ENCODE peak calls at places on chromosomes 13 and 19, in nine cellular contexts. A, J, M, Z, W, R, O, V and L are unnamed samples.

GRCh38 chr19:33022472-33023116 is 42.1 kb downstream of the RHPN2 start:
- DNase-seq in W (no peak), M (no peak), A (no peak), O (no peak), R (peak), J (no peak), V (no peak), Z (no peak), L (no peak)

GRCh38 chr13:111521691-111522229 is 201.3 kb downstream of the TEX29 start:
- DNase-seq in V (no peak), A (no peak), O (no peak), R (no peak), J (no peak), M (no peak), Z (no peak), W (no peak), L (no peak)

GRCh38 chr13:44271915-44272341 is 101.7 kb upstream of the SERP2 start:
- DNase-seq in Z (peak), V (no peak), A (no peak), J (no peak), R (peak), W (no peak), O (no peak), M (no peak), L (no peak)

GRCh38 chr13:42487221-42487620 is 86.7 kb upstream of the TNFSF11 start:
- DNase-seq in R (no peak), M (no peak), V (no peak), Z (no peak), W (no peak), J (no peak), O (peak), A (no peak), L (no peak)

GRCh38 chr13:38766799-38767198 is 79.9 kb downstream of the FREM2 start:
- DNase-seq in J (peak), O (no peak), R (no peak), A (no peak), Z (no peak), V (no peak), W (no peak), M (no peak), L (no peak)

GRCh38 chr13:93788456-93788855 is 561.8 kb downstream of the GPC6 start:
- DNase-seq in Z (no peak), A (no peak), R (no peak), M (no peak), O (no peak), V (no peak), W (no peak), J (no peak), L (no peak)

GRCh38 chr19:6725513-6726231 is 5.2 kb upstream of the C3 start:
- DNase-seq in O (no peak), A (no peak), M (peak), V (no peak), W (no peak), R (no peak), J (no peak), Z (no peak), L (no peak)

GRCh38 chr13:74562381-74562780 is 428.2 kb upstream of the KLF12 start:
- DNase-seq in Z (no peak), R (no peak), O (peak), V (no peak), J (peak), M (no peak), A (no peak), W (no peak), L (no peak)

GRCh38 chr19:5621311-5621944 is 1.1 kb downstream of the SAFB2 start:
- DNase-seq in Z (peak), V (no peak), M (no peak), R (no peak), A (no peak), J (no peak), O (no peak), W (no peak), L (no peak)

GRCh38 chr13:54373211-54373610 is 1344.6 kb downstream of the OLFM4 start:
- DNase-seq in W (no peak), A (no peak), R (no peak), M (no peak), O (no peak), V (no peak), Z (no peak), J (no peak), L (no peak)

GRCh38 chr19:38049105-38049649 is 142.2 kb downstream of the SIPA1L3 start:
- DNase-seq in Z (no peak), J (no peak), M (no peak), R (no peak), W (no peak), O (no peak), A (no peak), V (no peak), L (peak)

GRCh38 chr13:71727036-71727435 is 140.0 kb downstream of the DACH1 start:
- DNase-seq in M (no peak), O (no peak), J (no peak), W (no peak), R (no peak), Z (no peak), A (no peak), V (no peak), L (no peak)

GRCh38 chr19:38843175-38843758 is 6.5 kb downstream of the HNRNPL start:
- DNase-seq in O (no peak), A (no peak), W (no peak), J (no peak), V (no peak), M (no peak), Z (no peak), R (no peak), L (no peak)

GRCh38 chr13:36763322-36763721 is 55.7 kb upstream of the RFXAP start:
- DNase-seq in Z (no peak), V (no peak), J (no peak), A (no peak), R (no peak), W (no peak), O (no peak), M (no peak), L (no peak)

GRCh38 chr13:36764536-36764935 is 54.5 kb upstream of the RFXAP start:
- DNase-seq in R (no peak), J (peak), O (no peak), W (no peak), Z (no peak), M (no peak), V (no peak), A (no peak), L (no peak)

GRCh38 chr13:36767276-36767675 is 51.7 kb upstream of the RFXAP start:
- DNase-seq in Z (no peak), V (no peak), W (no peak), O (no peak), A (no peak), M (no peak), R (no peak), J (no peak), L (no peak)

GRCh38 chr13:36766295-36766694 is 52.7 kb upstream of the RFXAP start:
- DNase-seq in J (peak), R (no peak), O (peak), M (no peak), Z (peak), W (no peak), A (no peak), V (peak), L (no peak)

DNA sequence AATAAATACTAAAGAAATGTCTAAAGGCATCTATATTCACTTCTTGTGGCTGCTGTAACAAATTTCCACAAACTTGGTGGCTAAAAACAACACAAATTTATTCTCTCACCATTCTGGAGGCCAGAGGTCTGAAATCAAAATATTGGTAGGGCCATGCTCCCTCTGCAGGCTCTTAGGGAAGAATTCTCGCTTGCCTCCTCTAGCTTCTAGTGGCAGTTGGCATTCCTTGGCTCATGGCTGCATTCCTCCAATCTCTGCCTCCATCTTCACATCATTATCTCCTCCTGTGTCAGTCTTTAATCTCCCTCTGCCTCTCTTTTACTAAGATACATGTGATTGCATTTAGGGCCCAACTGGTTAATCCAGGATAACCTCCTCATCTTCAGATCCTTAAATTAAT is 54.1 kb upstream of the RFXAP start:
- DNase-seq in A (no peak), Z (no peak), M (no peak), R (no peak), O (no peak), J (no peak), W (no peak), V (no peak), L (no peak)
- TF ChIP-seq CTCF in A (no peak), Z (no peak), M (no peak), R (no peak), O (no peak), J (no peak), W (no peak), V (peak), L (no peak)

DNA sequence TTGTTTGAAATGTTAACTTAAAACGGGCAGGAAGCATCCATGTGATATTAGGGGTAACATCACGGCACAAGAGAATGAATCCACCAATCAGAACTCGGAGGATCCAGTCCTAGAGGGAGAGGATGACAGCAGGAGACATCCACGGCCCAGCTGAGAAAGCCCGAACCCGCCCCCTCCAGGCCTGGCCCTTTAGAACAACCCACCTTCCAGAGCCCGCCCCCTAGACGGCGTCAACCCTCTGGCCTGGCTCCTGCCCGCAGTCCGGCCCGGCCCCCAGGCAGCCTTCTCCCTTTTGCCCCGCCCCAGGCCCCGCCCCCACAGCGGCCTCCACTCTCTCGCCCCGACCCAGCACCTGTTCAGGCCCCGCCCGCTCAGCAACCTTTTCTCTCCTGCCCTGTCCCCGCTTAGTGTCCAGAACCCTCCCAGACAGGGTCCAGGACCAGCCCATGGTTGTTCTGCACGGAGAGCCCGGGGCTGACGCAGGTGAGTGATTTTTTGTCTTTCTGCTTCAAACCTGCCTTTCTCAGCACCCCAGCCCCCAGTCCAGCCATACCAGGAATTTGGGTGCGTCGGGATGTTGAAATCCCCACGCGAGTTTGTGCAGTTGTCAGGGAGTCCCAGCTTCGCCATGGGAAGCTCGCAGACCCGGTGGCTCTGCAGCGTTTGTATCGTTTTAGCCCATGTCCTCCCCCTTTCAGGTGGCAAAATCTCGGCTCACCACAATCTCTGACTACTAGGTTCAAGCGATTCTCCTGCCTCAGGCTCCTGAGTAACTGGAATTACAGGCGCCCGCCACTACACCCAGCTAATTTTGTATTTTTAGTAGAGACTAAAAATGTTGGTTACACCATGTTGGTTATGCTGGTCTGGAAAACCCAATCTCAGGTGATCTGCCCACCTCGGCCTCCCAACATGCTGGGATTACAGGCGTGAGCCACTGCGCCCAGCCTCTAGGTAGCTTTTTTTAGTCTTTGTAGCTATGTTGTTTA is 16.1 kb downstream of the ZNF816 start:
- DNase-seq in O (no peak), J (no peak), M (peak), W (no peak), R (peak), V (no peak), A (no peak), Z (no peak), L (no peak)
- TF ChIP-seq CTCF in O (no peak), J (no peak), M (no peak), W (no peak), R (no peak), V (no peak), A (no peak), Z (no peak), L (no peak)

DNA sequence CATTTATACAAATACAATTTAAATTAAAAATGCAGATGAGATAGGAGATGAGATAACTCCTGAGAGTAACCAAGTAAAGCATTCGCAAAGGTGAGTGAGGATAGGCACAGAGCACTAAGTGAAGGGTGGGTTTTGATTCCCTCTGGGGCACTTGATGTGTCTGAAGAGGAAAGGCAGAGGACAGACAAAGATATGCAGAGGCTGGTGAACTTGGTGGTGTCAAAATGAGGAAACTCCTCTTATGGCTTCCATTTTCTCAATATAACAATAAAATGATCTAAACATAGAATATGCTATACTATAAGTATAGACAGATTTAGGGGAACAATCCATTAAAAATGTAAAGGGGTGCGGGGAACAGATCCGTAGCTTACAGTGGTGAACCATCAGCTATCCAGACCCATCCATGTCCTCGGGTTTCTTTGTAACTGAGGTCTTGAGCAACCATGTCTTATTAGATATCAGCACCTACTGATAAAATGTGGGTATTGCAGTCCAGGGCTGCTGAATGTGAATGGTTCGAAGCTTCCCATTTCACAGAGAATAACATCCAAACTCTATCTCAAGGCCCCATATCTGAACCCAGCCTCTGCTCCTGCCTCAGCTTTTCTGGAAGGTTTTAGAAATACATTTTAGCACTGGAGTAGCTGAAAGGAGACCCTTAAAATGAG is 73.9 kb upstream of the SLC10A2 start:
- DNase-seq in W (no peak), A (no peak), Z (no peak), R (peak), J (peak), V (peak), O (no peak), M (no peak), L (no peak)
- TF ChIP-seq CTCF in W (no peak), A (peak), Z (peak), R (peak), J (peak), V (peak), O (peak), M (peak), L (no peak)

GRCh38 chr19:16185925-16186234 is 670 bp downstream of the FAM32A start:
- DNase-seq in M (no peak), J (no peak), V (no peak), R (peak), Z (no peak), O (no peak), A (no peak), W (no peak), L (no peak)
- TF ChIP-seq CTCF in M (peak), J (peak), V (no peak), R (peak), Z (peak), O (peak), A (peak), W (peak), L (no peak)

GRCh38 chr13:60733933-60734332 is 336.9 kb downstream of the TDRD3 start:
- DNase-seq in J (no peak), A (no peak), M (no peak), O (no peak), V (no peak), Z (no peak), W (no peak), R (no peak), L (no peak)
- TF ChIP-seq CTCF in J (no peak), A (no peak), M (no peak), O (no peak), V (no peak), Z (no peak), W (no peak), R (no peak), L (no peak)

DNA sequence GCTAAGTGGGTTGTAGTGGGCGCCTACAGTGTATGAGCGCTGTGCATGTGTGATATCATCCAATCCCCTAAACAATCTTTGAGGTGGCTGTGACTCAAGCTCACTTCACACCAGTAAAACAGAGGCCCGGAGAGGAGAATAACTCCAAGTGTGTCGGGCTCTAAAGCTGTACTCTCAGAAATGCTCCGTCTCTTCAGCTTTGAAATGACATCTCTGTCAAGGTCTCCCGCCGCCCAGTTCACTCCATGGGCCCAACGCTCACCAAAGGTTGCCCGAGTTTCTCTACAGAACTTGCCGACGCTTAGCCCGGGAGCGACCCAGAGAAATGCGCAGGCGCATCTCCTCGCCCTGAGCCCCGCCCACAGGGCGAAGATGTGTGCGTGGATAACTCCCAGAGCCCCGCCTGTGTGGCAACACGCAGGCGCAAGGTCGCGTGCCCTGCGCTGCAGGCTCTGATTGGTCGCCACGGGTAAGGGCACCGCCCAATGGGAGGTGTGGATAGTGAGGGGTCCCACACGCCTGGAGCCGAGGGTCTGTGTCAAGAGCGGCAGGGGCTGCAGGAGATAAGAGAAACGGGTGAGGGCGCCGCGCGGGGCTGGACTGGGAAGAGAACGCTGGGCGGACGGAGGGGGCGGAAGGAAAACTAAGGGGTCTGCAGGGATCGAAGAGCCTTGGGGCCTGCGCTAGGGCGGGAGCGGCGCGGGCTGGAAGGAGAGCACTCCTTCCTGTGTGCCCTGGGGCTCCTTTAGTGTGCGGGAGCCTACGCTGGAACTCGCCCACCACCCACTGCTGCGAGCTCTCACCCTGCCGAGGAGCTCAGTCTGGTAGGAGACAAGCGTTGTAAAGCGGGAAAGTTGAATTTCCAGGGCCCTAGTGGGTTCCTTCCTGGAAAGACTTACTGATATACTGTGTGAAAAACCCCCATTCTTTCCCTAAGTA is at the start of gene ZNF526:
- DNase-seq in J (peak), R (peak), O (peak), A (peak), W (peak), Z (peak), M (peak), V (peak), L (peak)
- TF ChIP-seq CTCF in J (no peak), R (no peak), O (no peak), A (no peak), W (no peak), Z (no peak), M (no peak), V (no peak), L (no peak)

DNA sequence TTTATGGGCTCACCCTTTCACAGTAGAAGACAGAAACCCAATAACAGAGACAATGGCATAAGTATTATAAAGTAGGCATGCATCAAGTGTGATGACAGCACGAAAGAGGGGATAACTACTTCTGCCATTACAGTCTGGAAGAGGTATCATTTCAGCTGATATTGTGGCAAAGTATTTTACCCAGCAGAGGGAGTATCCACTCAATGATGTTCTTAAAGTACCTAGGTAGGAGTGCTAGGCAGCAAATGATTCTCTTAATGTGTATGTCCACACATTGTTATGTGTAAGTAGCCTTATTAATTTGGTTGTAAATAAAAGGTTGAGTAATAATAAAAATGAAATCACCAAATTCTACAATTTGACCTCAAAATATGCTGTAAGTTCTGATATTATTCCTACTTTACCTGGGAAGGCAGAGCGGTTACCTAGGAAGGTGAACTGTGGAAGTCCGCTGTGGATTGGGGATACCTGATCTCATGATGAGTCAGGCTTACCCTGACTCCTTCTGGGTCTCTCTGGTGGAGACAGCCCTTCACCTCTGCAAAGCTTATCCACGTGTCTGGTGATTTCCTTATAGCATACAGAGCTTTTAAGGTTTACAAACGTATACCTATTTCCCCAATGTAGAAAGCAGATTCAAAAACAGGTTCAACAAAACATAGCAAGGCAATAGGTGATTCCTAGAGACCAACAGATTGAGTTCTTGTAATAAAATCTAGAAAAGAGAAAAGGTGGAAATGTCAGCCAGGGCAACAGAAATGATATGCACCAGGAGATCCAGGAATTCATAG is 4.0 kb upstream of the UBAC2 start:
- DNase-seq in Z (no peak), W (no peak), O (no peak), A (no peak), R (no peak), V (peak), J (peak), M (no peak), L (no peak)
- TF ChIP-seq CTCF in Z (no peak), W (peak), O (no peak), A (no peak), R (peak), V (peak), J (peak), M (peak), L (no peak)

DNA sequence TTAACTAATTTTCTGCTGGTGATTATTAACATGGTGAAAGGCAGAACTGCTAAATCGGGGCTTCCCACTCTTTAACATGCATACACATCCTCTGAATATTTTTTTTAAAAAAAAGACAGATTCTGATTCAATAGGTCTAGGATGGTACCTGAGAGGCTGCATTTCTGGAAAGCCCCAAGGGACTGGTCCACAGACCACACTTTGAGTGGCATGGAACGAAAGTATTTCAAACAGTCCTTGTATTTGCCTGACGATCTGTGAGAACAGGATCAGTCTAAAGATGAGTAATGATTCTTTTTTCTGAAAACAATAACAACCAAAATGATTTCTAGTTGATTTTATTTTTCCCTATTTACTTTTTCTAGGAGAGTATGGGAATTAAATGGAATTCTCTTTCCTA is 16.7 kb upstream of the SPART start:
- DNase-seq in J (no peak), A (no peak), M (no peak), W (no peak), Z (no peak), V (no peak), R (no peak), O (no peak), L (no peak)
- TF ChIP-seq CTCF in J (no peak), A (no peak), M (no peak), W (no peak), Z (no peak), V (no peak), R (no peak), O (no peak), L (no peak)